ENCODE peak calls at places on chromosomes 4 and X, in ten cellular contexts. U is CD4-positive, CD25-positive, alpha-beta regulatory T cell; E is head of caudate nucleus; Q is Ammon's horn; W is SK-MEL-5; I is activated gamma-delta T cell; Z is CD4-positive, alpha-beta memory T cell; X is bronchial epithelial cell; S is mammary epithelial cell; J is left ventricle myocardium superior. V is an unnamed sample.

GRCh38 chr4:2272026-2272827 is 10.3 kb upstream of the MXD4 start:
- DNase-seq in U (no peak), E (no peak), Q (no peak), W (no peak), I (no peak), Z (no peak), X (no peak), S (no peak), J (no peak), V (no peak)

GRCh38 chr4:153010137-153010536 is 74.0 kb downstream of the FHDC1 start:
- DNase-seq in U (no peak), E (no peak), Q (no peak), W (no peak), I (no peak), Z (no peak), X (no peak), S (no peak), J (no peak), V (no peak)

GRCh38 chrX:72366746-72367145 is 61.0 kb upstream of the CITED1 start:
- DNase-seq in U (no peak), E (peak), Q (peak), W (no peak), I (no peak), Z (no peak), X (no peak), S (no peak), J (no peak), V (no peak)

GRCh38 chr4:87007345-87008181 is 72.8 kb downstream of the AFF1 start:
- DNase-seq in U (no peak), E (peak), Q (peak), W (peak), I (peak), Z (peak), X (peak), S (peak), J (peak), V (no peak)

GRCh38 chr4:122963222-122963621 is 40.8 kb upstream of the NUDT6 start:
- DNase-seq in U (no peak), E (no peak), Q (no peak), W (no peak), I (no peak), Z (no peak), X (peak), S (peak), J (no peak), V (no peak)

GRCh38 chrX:43148305-43148704 is 370.3 kb upstream of the PPP1R2C start:
- DNase-seq in U (no peak), E (no peak), Q (no peak), W (no peak), I (no peak), Z (no peak), X (no peak), S (no peak), J (no peak), V (no peak)

GRCh38 chr4:173370477-173371291 is at the start of gene SAP30:
- DNase-seq in U (peak), E (peak), Q (peak), W (peak), I (peak), Z (peak), X (peak), S (peak), J (peak), V (peak)

GRCh38 chrX:72466493-72466892 is 106.2 kb downstream of the HDAC8 start:
- DNase-seq in U (no peak), E (no peak), Q (no peak), W (no peak), I (no peak), Z (no peak), X (no peak), S (no peak), J (no peak), V (no peak)

GRCh38 chrX:65608021-65608420 is 59.4 kb upstream of the MSN start:
- DNase-seq in U (no peak), E (no peak), Q (no peak), W (no peak), I (no peak), Z (no peak), X (peak), S (no peak), J (no peak), V (peak)

GRCh38 chr4:16785800-16786527 is 112.5 kb downstream of the LDB2 start:
- DNase-seq in U (no peak), E (no peak), Q (no peak), W (no peak), I (no peak), Z (no peak), X (no peak), S (no peak), J (no peak), V (no peak)

GRCh38 chrX:76153221-76153620 is 19.6 kb upstream of the PBDC1 start:
- DNase-seq in U (no peak), E (no peak), Q (no peak), W (no peak), I (no peak), Z (no peak), X (no peak), S (no peak), J (no peak), V (no peak)

GRCh38 chr4:82643994-82644730 is 82.4 kb upstream of the TMEM150C start:
- DNase-seq in U (no peak), E (no peak), Q (no peak), W (no peak), I (no peak), Z (no peak), X (peak), S (peak), J (no peak), V (no peak)

GRCh38 chr4:6785572-6785925 is 3.0 kb downstream of the KIAA0232 start:
- DNase-seq in U (no peak), E (no peak), Q (no peak), W (no peak), I (no peak), Z (no peak), X (no peak), S (no peak), J (no peak), V (no peak)

V was measured in osteocyte.